ENCODE peak calls at places on chromosomes 3 and 15, in eight cellular contexts. S, F, B, O, Y, L, K and D are unnamed samples.

GRCh38 chr3:64049832-64050231 is 26.5 kb upstream of the PSMD6 start:
- DNase-seq in L (no peak), Y (no peak), O (no peak), B (no peak), K (no peak), S (no peak), F (no peak), D (no peak)

GRCh38 chr3:172065534-172065933 is 26.2 kb downstream of the FNDC3B start:
- DNase-seq in K (no peak), S (no peak), B (peak; percentile 39), O (no peak), F (no peak), Y (peak; percentile 48), L (peak; percentile 66), D (peak; percentile 29)

GRCh38 chr15:98480858-98481257 is 167.5 kb upstream of the IGF1R start:
- DNase-seq in Y (no peak), S (no peak), F (no peak), O (no peak), K (no peak), B (no peak), L (no peak), D (no peak)

GRCh38 chr3:72258786-72259185 is 473.8 kb upstream of the PROK2 start:
- DNase-seq in B (no peak), O (no peak), F (no peak), Y (no peak), K (no peak), S (no peak), L (no peak), D (peak; percentile 60)

GRCh38 chr3:181568248-181568647 is 143.5 kb upstream of the SOX2 start:
- DNase-seq in O (no peak), S (no peak), Y (no peak), K (no peak), B (no peak), F (no peak), L (no peak), D (no peak)

GRCh38 chr3:15606434-15606891 is 4.9 kb downstream of the BTD start:
- DNase-seq in K (no peak), B (no peak), F (no peak), O (no peak), Y (no peak), L (no peak), S (no peak), D (no peak)

GRCh38 chr15:31352283-31352880 is 25.7 kb downstream of the KLF13 start:
- DNase-seq in S (no peak), F (no peak), B (no peak), Y (no peak), O (no peak), K (no peak), L (no peak), D (no peak)

GRCh38 chr3:146093928-146094327 is 67.1 kb downstream of the PLOD2 start:
- DNase-seq in K (no peak), Y (no peak), L (no peak), B (no peak), F (no peak), O (no peak), S (no peak), D (no peak)

GRCh38 chr3:184594386-184595035 is 32.9 kb downstream of the EPHB3 start:
- DNase-seq in K (no peak), O (no peak), S (no peak), F (no peak), B (no peak), L (no peak), Y (no peak), D (no peak)

GRCh38 chr15:82699726-82700125 is 9.9 kb downstream of the AP3B2 start:
- DNase-seq in L (no peak), S (no peak), O (no peak), F (no peak), K (peak; percentile 2), Y (no peak), B (no peak), D (no peak)

GRCh38 chr3:99134996-99135395 is 233.5 kb upstream of the DCBLD2 start:
- DNase-seq in Y (no peak), B (no peak), F (no peak), O (no peak), L (no peak), S (no peak), K (peak; percentile 10), D (no peak)

GRCh38 chr3:131957511-131957910 is 77.3 kb downstream of the CPNE4 start:
- DNase-seq in Y (no peak), K (no peak), F (no peak), O (no peak), L (peak; percentile 42), B (no peak), S (no peak), D (no peak)